ENCODE peak calls at places on chromosomes 5 and 9, in four cellular contexts. Z, E, V and P are unnamed samples.

GRCh38 chr9:134458111-134458845 is 132.0 kb downstream of the RXRA start:
- DNase-seq in Z (no peak), E (no peak), V (no peak), P (no peak)

GRCh38 chr9:103152473-103152872 is 157.3 kb downstream of the CYLC2 start:
- DNase-seq in Z (no peak), E (no peak), V (no peak), P (no peak)

GRCh38 chr5:175306381-175306780 is 137.6 kb downstream of the DRD1 start:
- DNase-seq in Z (no peak), E (no peak), V (no peak), P (no peak)

GRCh38 chr5:97998946-97999345 is 774.5 kb upstream of the RGMB start:
- DNase-seq in Z (no peak), E (no peak), V (no peak), P (no peak)

GRCh38 chr9:86546712-86547111 is 192.5 kb upstream of the TUT7 start:
- DNase-seq in Z (no peak), E (no peak), V (no peak), P (no peak)

GRCh38 chr9:134892820-134893420 is 12.3 kb downstream of the FCN2 start:
- DNase-seq in Z (no peak), E (peak), V (no peak), P (no peak)

GRCh38 chr5:176355400-176356178 is 6.0 kb downstream of the KIAA1191 start:
- DNase-seq in Z (no peak), E (no peak), V (no peak), P (no peak)

GRCh38 chr5:132747064-132747692 is at the start of gene CCNI2:
- DNase-seq in Z (peak), E (no peak), V (no peak), P (no peak)

GRCh38 chr5:2901511-2901910 is 150.0 kb upstream of the IRX2 start:
- DNase-seq in Z (no peak), E (no peak), V (no peak), P (no peak)

GRCh38 chr5:145680169-145680568 is 155.0 kb downstream of the PRELID2 start:
- DNase-seq in Z (no peak), E (no peak), V (no peak), P (no peak)

GRCh38 chr5:61949054-61949679 is 356.8 kb upstream of the KIF2A start:
- DNase-seq in Z (no peak), E (no peak), V (no peak), P (no peak)

GRCh38 chr9:86909388-86909787 is 37.9 kb downstream of the GAS1 start:
- DNase-seq in Z (no peak), E (no peak), V (no peak), P (no peak)

GRCh38 chr9:19221326-19221725 is 9.2 kb upstream of the DENND4C start:
- DNase-seq in Z (no peak), E (no peak), V (no peak), P (no peak)

GRCh38 chr5:135034186-135034962 is at the start of gene PITX1:
- DNase-seq in Z (no peak), E (no peak), V (peak), P (no peak)

GRCh38 chr5:43627028-43627427 is 24.0 kb downstream of the NNT start:
- DNase-seq in Z (no peak), E (no peak), V (no peak), P (no peak)

GRCh38 chr5:132500931-132501628 is 10.5 kb upstream of the IRF1 start:
- DNase-seq in Z (peak), E (peak), V (no peak), P (no peak)

GRCh38 chr9:132804576-132805295 is 73.3 kb downstream of the AK8 start:
- DNase-seq in Z (no peak), E (no peak), V (no peak), P (no peak)